ENCODE peak calls at places on chromosomes 13 and 19, in seven cellular contexts. One of them, this sample, is unnamed.

GRCh38 chr19:2962018-2962670 is 15.2 kb upstream of the TLE6 start:
- DNase-seq in T-helper 9 cell: peak
- DNase-seq in GM23248: peak
- DNase-seq in pancreas: no peak
- DNase-seq in Peyer's patch: peak
- DNase-seq in DMS153: peak
- DNase-seq in psoas muscle: no peak
- DNase-seq in this sample: no peak

GRCh38 chr13:54841682-54842081 is 1813.1 kb downstream of the OLFM4 start:
- DNase-seq in T-helper 9 cell: no peak
- DNase-seq in Peyer's patch: no peak
- DNase-seq in DMS153: no peak
- DNase-seq in GM23248: no peak
- DNase-seq in psoas muscle: no peak
- DNase-seq in pancreas: no peak
- DNase-seq in this sample: no peak

GRCh38 chr13:41694902-41695301 is 237.6 kb downstream of the RGCC start:
- DNase-seq in T-helper 9 cell: no peak
- DNase-seq in GM23248: peak
- DNase-seq in Peyer's patch: no peak
- DNase-seq in pancreas: peak
- DNase-seq in psoas muscle: peak
- DNase-seq in DMS153: no peak
- DNase-seq in this sample: no peak

GRCh38 chr19:35856001-35856400 is 710 bp upstream of the KIRREL2 start:
- DNase-seq in pancreas: peak
- DNase-seq in T-helper 9 cell: no peak
- DNase-seq in psoas muscle: no peak
- DNase-seq in GM23248: no peak
- DNase-seq in Peyer's patch: no peak
- DNase-seq in DMS153: no peak
- DNase-seq in this sample: no peak

GRCh38 chr19:10557603-10558197 is 8.1 kb downstream of the KRI1 start:
- DNase-seq in psoas muscle: no peak
- DNase-seq in DMS153: no peak
- DNase-seq in T-helper 9 cell: no peak
- DNase-seq in Peyer's patch: no peak
- DNase-seq in GM23248: no peak
- DNase-seq in pancreas: no peak
- DNase-seq in this sample: no peak

GRCh38 chr13:29573190-29573589 is 22.3 kb downstream of the SLC7A1 start:
- DNase-seq in T-helper 9 cell: no peak
- DNase-seq in pancreas: no peak
- DNase-seq in Peyer's patch: no peak
- DNase-seq in DMS153: peak
- DNase-seq in GM23248: peak
- DNase-seq in psoas muscle: no peak
- DNase-seq in this sample: no peak

GRCh38 chr19:11548315-11548700 is 9.7 kb downstream of the CNN1 start:
- DNase-seq in pancreas: no peak
- DNase-seq in DMS153: no peak
- DNase-seq in Peyer's patch: no peak
- DNase-seq in GM23248: no peak
- DNase-seq in psoas muscle: no peak
- DNase-seq in T-helper 9 cell: no peak
- DNase-seq in this sample: no peak

GRCh38 chr13:56886398-56886797 is 254.3 kb upstream of the PRR20A start:
- DNase-seq in psoas muscle: no peak
- DNase-seq in GM23248: no peak
- DNase-seq in pancreas: no peak
- DNase-seq in Peyer's patch: no peak
- DNase-seq in DMS153: no peak
- DNase-seq in T-helper 9 cell: no peak
- DNase-seq in this sample: no peak

GRCh38 chr13:41648314-41648935 is 191.1 kb downstream of the RGCC start:
- DNase-seq in psoas muscle: no peak
- DNase-seq in Peyer's patch: no peak
- DNase-seq in pancreas: no peak
- DNase-seq in GM23248: peak
- DNase-seq in DMS153: no peak
- DNase-seq in T-helper 9 cell: no peak
- DNase-seq in this sample: no peak

GRCh38 chr13:21435710-21436151 is 23.4 kb downstream of the ZDHHC20 start:
- DNase-seq in T-helper 9 cell: no peak
- DNase-seq in Peyer's patch: peak
- DNase-seq in DMS153: no peak
- DNase-seq in GM23248: peak
- DNase-seq in psoas muscle: peak
- DNase-seq in pancreas: peak
- DNase-seq in this sample: no peak

GRCh38 chr19:48837081-48837524 is 812 bp upstream of the HSD17B14 start:
- DNase-seq in Peyer's patch: peak
- DNase-seq in psoas muscle: peak
- DNase-seq in pancreas: peak
- DNase-seq in DMS153: peak
- DNase-seq in T-helper 9 cell: peak
- DNase-seq in GM23248: peak
- DNase-seq in this sample: peak

GRCh38 chr19:23314505-23315241 is 64.5 kb upstream of the ZNF724 start:
- DNase-seq in DMS153: no peak
- DNase-seq in GM23248: no peak
- DNase-seq in pancreas: no peak
- DNase-seq in T-helper 9 cell: no peak
- DNase-seq in Peyer's patch: no peak
- DNase-seq in psoas muscle: no peak
- DNase-seq in this sample: no peak

GRCh38 chr19:13918726-13919411 is 12.9 kb downstream of the CC2D1A start:
- DNase-seq in psoas muscle: no peak
- DNase-seq in T-helper 9 cell: no peak
- DNase-seq in pancreas: no peak
- DNase-seq in GM23248: no peak
- DNase-seq in DMS153: no peak
- DNase-seq in Peyer's patch: no peak
- DNase-seq in this sample: no peak

GRCh38 chr13:20188649-20189553 is 3.8 kb downstream of the GJB2 start:
- DNase-seq in pancreas: no peak
- DNase-seq in Peyer's patch: no peak
- DNase-seq in GM23248: no peak
- DNase-seq in DMS153: no peak
- DNase-seq in psoas muscle: no peak
- DNase-seq in T-helper 9 cell: no peak
- DNase-seq in this sample: no peak

This sample was measured in hypothalamus.